ENCODE peak calls at places on chromosomes 1 and 21, in eight cellular contexts. U, D, R, N, P, K, X and W are unnamed samples.
A peak's percentile ranks its signal among the peaks of the same experiment; 100 is the strongest.

GRCh38 chr1:40036574-40036973 is 4.0 kb upstream of the CAP1 start:
- DNase-seq in U (no peak), N (no peak), R (peak; percentile 87), X (no peak), P (peak; percentile 77), K (peak; percentile 93), D (no peak), W (no peak)

GRCh38 chr1:226597616-226598454 is 49.3 kb downstream of the STUM start:
- DNase-seq in N (no peak), U (no peak), X (no peak), K (no peak), P (peak; percentile 17), R (no peak), D (no peak), W (no peak)

GRCh38 chr21:35217504-35218060 is 168.5 kb upstream of the RUNX1 start:
- DNase-seq in R (peak; percentile 85), P (no peak), K (no peak), D (no peak), U (peak; percentile 58), X (no peak), N (peak; percentile 98), W (no peak)

GRCh38 chr1:200040516-200041138 is 13.1 kb downstream of the NR5A2 start:
- DNase-seq in R (no peak), X (no peak), D (peak; percentile 86), U (no peak), N (no peak), K (peak; percentile 33), P (no peak), W (peak; percentile 87)

GRCh38 chr1:101820080-101820479 is 176.6 kb downstream of the OLFM3 start:
- DNase-seq in U (no peak), R (peak; percentile 15), K (no peak), N (peak; percentile 16), X (no peak), D (no peak), P (no peak), W (no peak)

GRCh38 chr1:244220410-244220809 is 169.3 kb downstream of the ZBTB18 start:
- DNase-seq in N (no peak), U (no peak), R (no peak), P (no peak), X (no peak), D (no peak), K (no peak), W (no peak)

GRCh38 chr1:78440381-78440793 is 50.4 kb upstream of the PTGFR start:
- DNase-seq in R (peak; percentile 69), D (no peak), X (no peak), N (no peak), U (no peak), P (no peak), K (no peak), W (no peak)

GRCh38 chr1:231817813-231818212 is 191.2 kb downstream of the DISC1 start:
- DNase-seq in K (no peak), D (no peak), P (no peak), R (peak; percentile 22), U (no peak), N (no peak), X (no peak), W (no peak)

GRCh38 chr1:204366759-204367158 is 7.0 kb upstream of the PLEKHA6 start:
- DNase-seq in U (no peak), D (no peak), P (no peak), N (no peak), K (no peak), R (no peak), X (no peak), W (no peak)

GRCh38 chr21:17727361-17727760 is 91.8 kb downstream of the C21orf91 start:
- DNase-seq in N (no peak), P (no peak), K (no peak), U (no peak), X (no peak), R (no peak), D (no peak), W (no peak)

GRCh38 chr21:37402251-37402867 is 35.8 kb downstream of the DYRK1A start:
- DNase-seq in R (no peak), D (no peak), P (no peak), U (no peak), N (no peak), K (no peak), X (no peak), W (no peak)

GRCh38 chr1:8586438-8586837 is 231.0 kb downstream of the RERE start:
- DNase-seq in N (no peak), R (peak; percentile 44), P (no peak), D (no peak), K (no peak), X (no peak), U (no peak), W (no peak)

GRCh38 chr1:201020040-201020591 is 3.4 kb downstream of the KIF21B start:
- DNase-seq in K (no peak), N (no peak), U (no peak), X (no peak), R (no peak), D (no peak), P (no peak), W (no peak)

GRCh38 chr1:12368646-12369045 is 138.8 kb downstream of the VPS13D start:
- DNase-seq in N (no peak), K (no peak), R (no peak), X (no peak), P (no peak), D (no peak), U (no peak), W (no peak)

GRCh38 chr1:181149326-181150000 is 61.0 kb downstream of the IER5 start:
- DNase-seq in R (no peak), X (no peak), K (no peak), U (no peak), D (no peak), P (no peak), N (no peak), W (peak; percentile 95)

GRCh38 chr1:181062800-181063428 is 25.6 kb upstream of the IER5 start:
- DNase-seq in X (no peak), U (no peak), K (no peak), D (no peak), R (peak; percentile 66), N (no peak), P (no peak), W (peak; percentile 57)

GRCh38 chr1:207321045-207321789 is at the start of gene CD55:
- DNase-seq in D (peak; percentile 97), P (peak; percentile 93), U (peak; percentile 97), K (peak; percentile 97), X (peak; percentile 97), R (peak; percentile 86), N (peak; percentile 99), W (peak; percentile 95)

DNA sequence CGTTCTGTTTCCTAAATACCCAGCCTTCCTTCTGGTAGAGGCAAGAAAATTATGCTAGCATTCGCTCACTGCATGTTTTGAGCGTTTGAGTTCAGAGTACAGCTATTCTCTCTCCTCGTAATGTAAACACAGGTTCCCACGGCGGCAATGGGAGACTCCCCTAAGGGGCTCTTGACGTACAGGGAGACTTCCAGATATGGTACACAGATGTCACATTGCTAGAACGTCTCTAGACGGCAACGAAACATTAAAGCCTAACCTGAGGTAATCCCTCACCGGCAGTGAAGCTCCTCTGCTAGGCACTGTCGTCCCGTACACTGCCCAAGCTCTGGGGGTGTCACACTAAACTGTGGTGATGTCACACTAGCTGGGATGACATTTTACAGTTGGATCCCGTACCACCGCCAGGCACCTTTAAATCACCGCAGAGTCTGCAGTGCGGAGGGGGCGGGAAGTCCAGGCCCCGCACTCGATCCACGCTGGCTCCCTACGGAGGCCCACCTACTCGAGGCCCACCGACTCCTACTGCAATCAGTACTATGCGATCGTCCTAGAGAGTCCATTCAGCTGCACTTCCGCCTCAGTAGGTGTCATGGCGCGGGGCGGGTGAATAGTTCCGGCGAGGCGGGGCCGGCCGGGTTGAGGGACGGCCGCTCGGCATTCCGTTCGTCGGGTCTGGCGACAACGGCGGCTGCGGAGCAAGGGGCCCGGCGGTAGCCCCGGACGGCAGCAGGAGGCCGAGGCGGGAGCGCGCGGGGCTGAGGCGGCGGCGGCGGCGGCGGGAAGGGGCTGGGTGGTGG is at the start of gene HIPK1:
- DNase-seq in K (peak; percentile 95), N (peak; percentile 69), P (peak; percentile 96), R (peak; percentile 82), D (peak; percentile 97), X (peak; percentile 69), U (peak; percentile 92), W (peak; percentile 97)
- TF ChIP-seq POLR2A in K (no peak), N (peak; percentile 18), P (peak; percentile 69), R (peak; percentile 77), D (peak; percentile 57), X (peak; percentile 71), U (peak; percentile 49), W (peak; percentile 76)

DNA sequence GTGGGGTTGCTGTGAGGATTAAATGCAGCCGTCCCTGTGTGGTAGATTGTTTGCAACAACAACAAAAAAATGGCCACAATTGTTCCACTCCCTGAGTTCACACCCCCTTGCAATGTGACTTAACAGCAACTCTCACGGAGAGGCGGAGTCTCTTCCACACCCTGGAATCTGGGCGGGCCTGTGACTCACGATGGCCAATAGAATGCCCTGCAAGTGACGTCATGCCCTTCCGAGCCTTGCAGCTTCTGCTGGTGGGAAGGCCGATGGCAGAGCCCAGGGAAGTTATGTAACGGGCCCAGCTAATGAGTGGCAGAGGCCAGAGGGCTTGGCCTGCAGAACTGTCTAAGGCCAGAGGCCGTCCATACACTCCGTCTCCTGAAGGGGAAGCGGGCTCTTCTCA is 87.9 kb downstream of the RIPK4 start:
- DNase-seq in D (peak; percentile 97), N (peak; percentile 96), P (peak; percentile 82), X (peak; percentile 42), U (peak; percentile 94), R (peak; percentile 94), K (peak; percentile 93), W (peak; percentile 96)
- TF ChIP-seq POLR2A in D (no peak), N (no peak), P (no peak), X (no peak), U (no peak), R (no peak), K (no peak), W (no peak)

GRCh38 chr21:45320261-45320990 is 32.7 kb upstream of the POFUT2 start:
- DNase-seq in N (no peak), P (peak; percentile 49), K (peak; percentile 71), R (no peak), D (peak; percentile 49), X (no peak), U (no peak), W (peak; percentile 39)
- TF ChIP-seq POLR2A in N (no peak), P (no peak), K (no peak), R (peak; percentile 12), D (no peak), X (no peak), U (no peak), W (no peak)

GRCh38 chr1:42847111-42847580 is 733 bp downstream of the ZNF691 start:
- DNase-seq in U (no peak), X (no peak), N (no peak), K (no peak), P (no peak), R (no peak), D (no peak), W (no peak)

GRCh38 chr1:42845866-42846256 is 552 bp upstream of the ZNF691 start:
- DNase-seq in K (no peak), D (no peak), N (no peak), R (no peak), P (no peak), U (no peak), X (no peak), W (no peak)

GRCh38 chr1:42846257-42847110 is at the start of gene ZNF691:
- DNase-seq in R (peak; percentile 98), P (peak; percentile 92), X (peak; percentile 82), D (peak; percentile 94), K (peak; percentile 97), N (peak; percentile 95), U (peak; percentile 93), W (peak; percentile 93)

GRCh38 chr1:42844592-42845140 is 1.7 kb upstream of the ZNF691 start:
- DNase-seq in R (peak; percentile 52), N (no peak), X (no peak), D (no peak), P (no peak), U (no peak), K (no peak), W (no peak)

GRCh38 chr1:42845193-42845592 is 1.2 kb upstream of the ZNF691 start:
- DNase-seq in K (no peak), U (no peak), N (no peak), P (no peak), X (no peak), R (no peak), D (no peak), W (no peak)
- TF ChIP-seq POLR2A in K (no peak), U (no peak), N (no peak), P (no peak), X (no peak), R (no peak), D (no peak), W (no peak)